ENCODE peak calls at places on chromosomes 5 and 9, in nine cellular contexts. N is fibroblast of villous mesenchyme; I is GM23338; H is AG09309; J is aorta; K is activated T-cell treated with anti-CD3 and anti-CD28 coated beads, Interleukin-2, amount 50 U/mL, for 48 hours; D is OCI-LY7; V is dermis microvascular lymphatic vessel endothelial cell; G is glomerular endothelial cell. W is an unnamed sample.

GRCh38 chr5:124724357-124725039 is 21.9 kb downstream of the ZNF608 start:
- DNase-seq in J (no peak), I (no peak), G (no peak), N (no peak), D (no peak), K (no peak), H (no peak), V (no peak), W (no peak)

GRCh38 chr5:10372726-10373709 is 19.5 kb downstream of the MARCHF6 start:
- DNase-seq in N (no peak), I (no peak), J (no peak), K (no peak), D (no peak), V (no peak), H (no peak), G (no peak), W (no peak)

GRCh38 chr9:70444904-70445303 is 30.4 kb upstream of the KLF9 start:
- DNase-seq in V (no peak), K (no peak), G (no peak), N (no peak), H (no peak), D (no peak), J (no peak), I (no peak), W (no peak)

GRCh38 chr9:132498811-132499210 is 83.6 kb upstream of the BARHL1 start:
- DNase-seq in V (no peak), H (no peak), N (no peak), G (no peak), K (no peak), D (no peak), I (peak), J (no peak), W (no peak)

GRCh38 chr5:143649869-143650268 is 162.1 kb upstream of the HMHB1 start:
- DNase-seq in K (no peak), I (no peak), G (no peak), H (peak), N (peak), V (no peak), D (no peak), J (no peak), W (no peak)

GRCh38 chr5:66554211-66554610 is 42.0 kb upstream of the MAST4 start:
- DNase-seq in G (no peak), N (no peak), V (no peak), J (no peak), D (peak), K (peak), I (no peak), H (no peak), W (no peak)

GRCh38 chr5:145362261-145362660 is 472.9 kb downstream of the PRELID2 start:
- DNase-seq in G (peak), N (peak), I (no peak), J (no peak), V (no peak), K (no peak), H (peak), D (no peak), W (no peak)

GRCh38 chr5:73605223-73606087 is 20.5 kb upstream of the ARHGEF28 start:
- DNase-seq in D (no peak), J (no peak), K (no peak), V (no peak), I (no peak), N (peak), H (no peak), G (no peak), W (no peak)

GRCh38 chr9:22739712-22740111 is 293.1 kb downstream of the DMRTA1 start:
- DNase-seq in N (no peak), K (no peak), H (no peak), I (no peak), D (no peak), J (no peak), G (no peak), V (no peak), W (no peak)

GRCh38 chr5:80083115-80083890 is 48.2 kb downstream of the THBS4 start:
- DNase-seq in D (peak), J (no peak), I (peak), V (peak), N (peak), H (peak), K (peak), G (no peak), W (peak)

GRCh38 chr9:79224672-79225433 is 346.9 kb upstream of the TLE4 start:
- DNase-seq in N (peak), V (no peak), G (no peak), D (no peak), H (peak), J (no peak), I (no peak), K (no peak), W (peak)

GRCh38 chr9:70412678-70413426 is 1.6 kb downstream of the KLF9 start:
- DNase-seq in J (peak), H (no peak), V (peak), N (peak), D (no peak), G (no peak), K (no peak), I (peak), W (no peak)

GRCh38 chr5:33939863-33940262 is 3.7 kb downstream of the RXFP3 start:
- DNase-seq in J (no peak), I (no peak), N (peak), K (no peak), D (no peak), H (no peak), G (no peak), V (no peak), W (no peak)

GRCh38 chr5:55533806-55534435 is 843 bp downstream of the PLPP1 start:
- DNase-seq in G (no peak), J (no peak), K (no peak), V (peak), D (peak), H (no peak), I (peak), N (peak), W (peak)

GRCh38 chr5:167939686-167940085 is 351.8 kb upstream of the WWC1 start:
- DNase-seq in V (no peak), D (no peak), N (no peak), I (no peak), G (no peak), K (no peak), J (no peak), H (no peak), W (no peak)

GRCh38 chr9:78031271-78031825 is at the start of gene GNAQ:
- DNase-seq in D (no peak), H (no peak), I (peak), J (peak), V (no peak), G (no peak), N (no peak), K (peak), W (no peak)

GRCh38 chr9:89870207-89870606 is 265.4 kb downstream of the GADD45G start:
- DNase-seq in J (no peak), G (no peak), H (no peak), K (no peak), D (no peak), V (no peak), N (no peak), I (no peak), W (no peak)

GRCh38 chr9:77011973-77012817 is 7.3 kb upstream of the FOXB2 start:
- DNase-seq in D (peak), V (peak), N (peak), H (no peak), I (peak), G (no peak), K (peak), J (peak), W (peak)

GRCh38 chr5:31671339-31671741 is 32.4 kb downstream of the PDZD2 start:
- DNase-seq in V (no peak), H (no peak), G (no peak), D (no peak), K (no peak), J (no peak), I (no peak), N (no peak), W (no peak)

GRCh38 chr5:116810937-116811336 is 236.3 kb upstream of the SEMA6A start:
- DNase-seq in J (no peak), D (no peak), I (no peak), N (no peak), V (no peak), G (no peak), K (no peak), H (no peak), W (no peak)

GRCh38 chr9:108316633-108317032 is 539.2 kb downstream of the ACTL7B start:
- DNase-seq in H (no peak), G (no peak), D (no peak), I (no peak), N (peak), J (no peak), K (no peak), V (no peak), W (no peak)

GRCh38 chr5:16568875-16569580 is 47.8 kb downstream of the RETREG1 start:
- DNase-seq in D (no peak), G (no peak), I (no peak), H (no peak), N (no peak), V (no peak), K (no peak), J (no peak), W (no peak)

GRCh38 chr5:64690417-64691151 is at the start of gene SHISAL2B:
- DNase-seq in J (peak), N (peak), V (no peak), D (no peak), G (no peak), H (no peak), K (no peak), I (peak), W (peak)

GRCh38 chr9:32344551-32345182 is 39.8 kb upstream of the ACO1 start:
- DNase-seq in J (no peak), V (no peak), I (peak), G (no peak), K (no peak), N (peak), D (no peak), H (no peak), W (no peak)

GRCh38 chr9:70117835-70118319 is 74.2 kb downstream of the MAMDC2 start:
- DNase-seq in G (no peak), H (no peak), J (no peak), D (no peak), K (no peak), I (no peak), V (no peak), N (no peak), W (no peak)

GRCh38 chr9:8823131-8823895 is 1023.7 kb upstream of the DMAC1 start:
- DNase-seq in V (no peak), N (no peak), G (no peak), D (no peak), K (no peak), I (no peak), H (no peak), J (no peak), W (no peak)

GRCh38 chr5:55991768-55992486 is 2.8 kb downstream of the IL6ST start:
- DNase-seq in K (no peak), J (no peak), V (no peak), N (peak), D (no peak), H (no peak), G (no peak), I (no peak), W (peak)

GRCh38 chr9:35675732-35676392 is 2.1 kb downstream of the CA9 start:
- DNase-seq in I (peak), D (no peak), K (peak), V (no peak), N (no peak), H (no peak), G (no peak), J (peak), W (no peak)

GRCh38 chr5:45521067-45521466 is 175.1 kb downstream of the HCN1 start:
- DNase-seq in V (no peak), H (no peak), J (no peak), D (no peak), G (peak), K (no peak), I (peak), N (peak), W (peak)

GRCh38 chr5:56772767-56773166 is 42.6 kb upstream of the MAP3K1 start:
- DNase-seq in I (no peak), K (no peak), H (no peak), D (no peak), J (no peak), V (no peak), N (no peak), G (no peak), W (no peak)

GRCh38 chr9:109117856-109118801 is 1.6 kb downstream of the TMEM245 start:
- DNase-seq in H (peak), D (peak), J (no peak), K (peak), N (peak), I (peak), V (no peak), G (no peak), W (no peak)

GRCh38 chr9:30925635-30926034 is 1458.8 kb upstream of the ACO1 start:
- DNase-seq in N (no peak), H (no peak), J (no peak), D (no peak), G (no peak), V (no peak), I (no peak), K (no peak), W (no peak)

GRCh38 chr5:107306597-107306996 is 364.1 kb downstream of the EFNA5 start:
- DNase-seq in V (no peak), H (no peak), D (peak), G (no peak), I (no peak), N (no peak), K (no peak), J (no peak), W (no peak)

W was measured in Kasumi-1.